ENCODE peak calls at places on chromosomes 12 and 14, in five cellular contexts. One of them, this sample, is unnamed. For H3K4me1, the result is how much of the 10 kb centered on the place peaks cover.

GRCh38 chr12:48970702-48971334 is 717 bp downstream of the WNT10B start:
- DNase-seq in sigmoid colon: no peak
- DNase-seq in HepG2: no peak
- DNase-seq in lower lobe of right lung: no peak
- DNase-seq in GM23248: no peak
- DNase-seq in this sample: no peak

GRCh38 chr12:24084800-24085199 is 135.3 kb upstream of the SOX5 start:
- DNase-seq in sigmoid colon: no peak
- DNase-seq in HepG2: no peak
- DNase-seq in lower lobe of right lung: no peak
- DNase-seq in GM23248: no peak
- DNase-seq in this sample: no peak

GRCh38 chr12:112735296-112735695 is 56.3 kb upstream of the RPH3A start:
- DNase-seq in lower lobe of right lung: no peak
- DNase-seq in HepG2: no peak
- DNase-seq in GM23248: no peak
- DNase-seq in sigmoid colon: no peak
- DNase-seq in this sample: no peak

GRCh38 chr12:29741342-29742241 is 42.1 kb downstream of the TMTC1 start:
- DNase-seq in GM23248: peak
- DNase-seq in HepG2: no peak
- DNase-seq in lower lobe of right lung: no peak
- DNase-seq in sigmoid colon: no peak
- DNase-seq in this sample: no peak

GRCh38 chr14:21915814-21916213 is 242.2 kb upstream of the OR4E1 start:
- DNase-seq in GM23248: no peak
- DNase-seq in HepG2: peak
- DNase-seq in sigmoid colon: no peak
- DNase-seq in lower lobe of right lung: no peak
- DNase-seq in this sample: no peak

GRCh38 chr12:12721251-12721689 is 4.1 kb downstream of the CDKN1B start:
- DNase-seq in HepG2: no peak
- DNase-seq in GM23248: peak
- DNase-seq in sigmoid colon: no peak
- DNase-seq in lower lobe of right lung: no peak
- DNase-seq in this sample: no peak

GRCh38 chr12:104985206-104985605 is 910 bp upstream of the NOPCHAP1 start:
- DNase-seq in HepG2: peak
- DNase-seq in GM23248: no peak
- DNase-seq in lower lobe of right lung: no peak
- DNase-seq in sigmoid colon: no peak
- DNase-seq in this sample: no peak

GRCh38 chr14:76654573-76654955 is 106.7 kb upstream of the VASH1 start:
- DNase-seq in sigmoid colon: no peak
- DNase-seq in lower lobe of right lung: no peak
- DNase-seq in GM23248: no peak
- DNase-seq in HepG2: no peak
- DNase-seq in this sample: no peak

GRCh38 chr12:77189463-77189862 is 124.1 kb upstream of the E2F7 start:
- DNase-seq in HepG2: no peak
- DNase-seq in lower lobe of right lung: no peak
- DNase-seq in sigmoid colon: no peak
- DNase-seq in GM23248: peak
- DNase-seq in this sample: no peak

GRCh38 chr14:27372771-27373170 is 774.9 kb upstream of the NOVA1 start:
- DNase-seq in sigmoid colon: no peak
- DNase-seq in HepG2: no peak
- DNase-seq in GM23248: no peak
- DNase-seq in lower lobe of right lung: no peak
- DNase-seq in this sample: no peak

GRCh38 chr12:121791671-121792496 is 1.6 kb downstream of the RHOF start:
- DNase-seq in HepG2: peak
- DNase-seq in GM23248: no peak
- DNase-seq in sigmoid colon: no peak
- DNase-seq in lower lobe of right lung: no peak
- DNase-seq in this sample: peak

GRCh38 chr12:27975222-27976136 is 2.9 kb upstream of the PTHLH start:
- DNase-seq in lower lobe of right lung: no peak
- DNase-seq in HepG2: no peak
- DNase-seq in sigmoid colon: peak
- DNase-seq in GM23248: peak
- DNase-seq in this sample: no peak

GRCh38 chr12:18462437-18462836 is 201.1 kb downstream of the PIK3C2G start:
- DNase-seq in GM23248: peak
- DNase-seq in HepG2: no peak
- DNase-seq in sigmoid colon: no peak
- DNase-seq in lower lobe of right lung: no peak
- DNase-seq in this sample: no peak

DNA sequence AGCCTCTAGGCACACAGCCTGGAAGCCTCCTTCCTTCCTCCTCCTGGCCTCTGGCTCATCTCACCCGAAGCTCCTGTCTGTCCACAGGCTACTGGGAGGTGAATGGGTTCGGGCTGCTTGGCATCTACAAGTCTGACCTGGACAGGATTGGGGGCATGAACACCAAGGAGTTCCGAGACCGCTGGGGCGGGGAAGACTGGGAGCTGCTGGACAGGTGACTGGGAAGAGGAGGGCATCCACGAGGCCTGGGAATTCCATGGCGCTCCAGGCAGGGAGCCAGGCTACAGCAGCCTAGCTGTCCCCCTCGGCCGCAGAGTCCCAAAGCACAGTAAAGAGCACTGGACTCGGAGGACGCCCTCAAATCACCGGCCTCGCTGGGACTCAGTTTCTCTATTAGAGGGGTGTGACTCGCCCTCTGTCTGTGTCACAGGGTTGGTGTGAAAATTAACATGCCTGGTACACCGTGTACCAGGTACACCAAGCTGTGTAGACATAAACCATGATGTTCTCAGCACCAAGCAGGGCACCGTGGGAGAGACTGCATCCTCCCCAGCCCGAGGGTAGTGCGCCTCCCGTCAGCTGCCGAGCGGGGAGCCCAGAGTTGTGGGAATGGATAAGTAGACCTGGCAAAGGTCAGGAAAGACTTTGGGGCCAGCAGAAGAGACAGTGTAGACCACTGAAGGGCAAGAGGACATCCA is 99.6 kb downstream of the B4GALNT3 start:
- DNase-seq in GM23248: no peak
- DNase-seq in sigmoid colon: no peak
- DNase-seq in lower lobe of right lung: no peak
- DNase-seq in HepG2: no peak
- DNase-seq in this sample: no peak
- H3K4me1 ChIP-seq in GM23248: under half
- H3K4me1 ChIP-seq in sigmoid colon: under half
- H3K4me1 ChIP-seq in lower lobe of right lung: under half
- H3K4me1 ChIP-seq in HepG2: under half
- H3K4me1 ChIP-seq in this sample: under half

GRCh38 chr14:95245334-95245733 is 74.4 kb downstream of the CLMN start:
- DNase-seq in sigmoid colon: no peak
- DNase-seq in HepG2: no peak
- DNase-seq in lower lobe of right lung: no peak
- DNase-seq in GM23248: no peak
- DNase-seq in this sample: no peak

GRCh38 chr14:95240859-95241813 is 78.6 kb downstream of the CLMN start:
- DNase-seq in GM23248: peak
- DNase-seq in lower lobe of right lung: no peak
- DNase-seq in sigmoid colon: no peak
- DNase-seq in HepG2: no peak
- DNase-seq in this sample: no peak

GRCh38 chr14:95242870-95243269 is 76.8 kb downstream of the CLMN start:
- DNase-seq in HepG2: no peak
- DNase-seq in GM23248: no peak
- DNase-seq in sigmoid colon: no peak
- DNase-seq in lower lobe of right lung: no peak
- DNase-seq in this sample: no peak

GRCh38 chr14:95248422-95248821 is 71.3 kb downstream of the CLMN start:
- DNase-seq in sigmoid colon: no peak
- DNase-seq in lower lobe of right lung: no peak
- DNase-seq in HepG2: no peak
- DNase-seq in GM23248: no peak
- DNase-seq in this sample: no peak

DNA sequence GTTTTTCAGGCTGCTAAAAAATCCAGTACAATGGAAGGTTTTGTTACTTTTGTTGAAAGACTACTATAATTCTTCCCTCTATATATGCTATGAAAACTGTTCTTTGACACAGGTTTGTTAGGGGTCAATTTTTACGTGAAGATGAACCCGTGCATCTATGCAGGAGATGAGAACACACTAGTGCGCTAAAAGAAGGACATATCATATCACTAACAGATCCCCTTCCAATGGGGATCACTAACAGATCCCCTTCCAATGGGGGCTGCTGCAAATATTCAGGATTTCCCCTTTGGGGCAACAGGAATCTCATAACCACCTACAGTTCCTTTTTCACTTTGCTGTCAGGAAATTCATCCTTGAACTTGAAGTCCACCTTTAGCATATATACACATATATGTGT is 75.1 kb downstream of the CLMN start:
- DNase-seq in HepG2: no peak
- DNase-seq in sigmoid colon: no peak
- DNase-seq in GM23248: no peak
- DNase-seq in lower lobe of right lung: no peak
- DNase-seq in this sample: no peak
- H3K4me1 ChIP-seq in HepG2: under half
- H3K4me1 ChIP-seq in sigmoid colon: under half
- H3K4me1 ChIP-seq in GM23248: under half
- H3K4me1 ChIP-seq in lower lobe of right lung: under half
- H3K4me1 ChIP-seq in this sample: under half

DNA sequence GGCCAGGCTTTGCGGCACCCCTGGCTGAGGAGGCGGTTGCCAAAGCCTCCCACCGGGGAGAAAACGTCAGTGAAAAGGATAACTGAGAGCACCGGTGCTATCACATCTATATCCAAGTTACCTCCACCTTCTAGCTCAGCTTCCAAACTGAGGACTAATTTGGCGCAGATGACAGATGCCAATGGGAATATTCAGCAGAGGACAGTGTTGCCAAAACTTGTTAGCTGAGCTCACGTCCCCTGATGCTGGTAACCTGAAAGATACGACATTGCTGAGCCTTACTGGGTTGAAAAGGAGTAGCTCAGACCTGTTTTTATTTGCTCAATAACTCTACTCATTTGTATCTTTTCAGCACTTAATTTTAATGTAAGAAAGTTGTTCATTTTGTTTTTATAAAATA is 9.9 kb downstream of the DYRK2 start:
- DNase-seq in GM23248: no peak
- DNase-seq in sigmoid colon: no peak
- DNase-seq in lower lobe of right lung: no peak
- DNase-seq in HepG2: no peak
- DNase-seq in this sample: no peak
- H3K4me1 ChIP-seq in GM23248: under half
- H3K4me1 ChIP-seq in sigmoid colon: half or more
- H3K4me1 ChIP-seq in lower lobe of right lung: under half
- H3K4me1 ChIP-seq in HepG2: under half
- H3K4me1 ChIP-seq in this sample: under half

DNA sequence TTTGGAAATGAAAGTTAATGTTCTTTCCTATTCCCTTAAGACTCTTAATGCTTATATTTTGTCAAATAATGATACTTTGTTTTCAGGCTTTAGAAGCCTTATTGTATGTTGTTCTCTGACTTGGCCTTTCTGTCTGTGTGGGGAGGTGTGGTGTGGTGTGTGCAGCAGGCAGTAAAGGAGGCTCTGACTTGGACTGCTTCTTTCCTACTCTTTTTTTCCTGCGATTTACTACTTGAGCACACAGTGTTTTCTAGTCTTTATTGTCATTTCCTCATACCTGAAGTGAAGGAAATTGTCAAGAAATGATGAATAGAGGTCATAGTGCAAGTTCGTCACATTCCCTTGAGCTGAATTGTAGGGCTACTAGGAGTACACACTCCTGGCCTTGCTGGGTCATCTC is 26.9 kb downstream of the PIWIL1 start:
- DNase-seq in HepG2: no peak
- DNase-seq in lower lobe of right lung: no peak
- DNase-seq in sigmoid colon: no peak
- DNase-seq in GM23248: no peak
- DNase-seq in this sample: no peak
- H3K4me1 ChIP-seq in HepG2: under half
- H3K4me1 ChIP-seq in lower lobe of right lung: under half
- H3K4me1 ChIP-seq in sigmoid colon: under half
- H3K4me1 ChIP-seq in GM23248: under half
- H3K4me1 ChIP-seq in this sample: under half

GRCh38 chr14:105201156-105201927 is 20.2 kb upstream of the NUDT14 start:
- DNase-seq in sigmoid colon: no peak
- DNase-seq in GM23248: no peak
- DNase-seq in HepG2: no peak
- DNase-seq in lower lobe of right lung: no peak
- DNase-seq in this sample: no peak
- H3K4me1 ChIP-seq in sigmoid colon: under half
- H3K4me1 ChIP-seq in GM23248: under half
- H3K4me1 ChIP-seq in HepG2: under half
- H3K4me1 ChIP-seq in lower lobe of right lung: half or more
- H3K4me1 ChIP-seq in this sample: half or more

GRCh38 chr12:94258593-94258992 is 110.2 kb downstream of the PLXNC1 start:
- DNase-seq in lower lobe of right lung: no peak
- DNase-seq in sigmoid colon: no peak
- DNase-seq in HepG2: no peak
- DNase-seq in GM23248: no peak
- DNase-seq in this sample: no peak
- H3K4me1 ChIP-seq in lower lobe of right lung: under half
- H3K4me1 ChIP-seq in sigmoid colon: under half
- H3K4me1 ChIP-seq in HepG2: under half
- H3K4me1 ChIP-seq in GM23248: under half
- H3K4me1 ChIP-seq in this sample: under half

DNA sequence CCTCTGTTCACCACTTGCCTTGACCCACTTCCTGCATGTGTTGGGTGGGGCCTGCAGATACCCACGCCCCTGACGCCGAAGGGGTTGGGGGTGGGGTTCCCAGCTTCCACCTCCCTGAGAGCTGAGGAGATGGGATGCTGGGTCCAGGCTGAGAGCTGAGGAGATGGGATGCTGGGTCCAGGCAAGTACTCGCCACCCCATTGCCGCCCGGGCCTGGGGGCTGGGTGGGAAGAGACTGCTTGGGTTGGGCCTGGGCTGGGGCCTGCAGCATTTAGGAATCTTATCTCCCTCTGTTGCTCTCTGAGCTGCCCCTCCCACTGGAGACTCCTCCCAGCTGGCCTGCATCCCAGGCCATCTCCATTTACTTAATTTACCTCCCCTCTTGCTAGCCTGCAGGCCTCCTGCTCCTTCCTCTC is 17.4 kb downstream of the TEAD4 start:
- DNase-seq in sigmoid colon: no peak
- DNase-seq in GM23248: no peak
- DNase-seq in HepG2: no peak
- DNase-seq in lower lobe of right lung: no peak
- DNase-seq in this sample: no peak
- H3K4me1 ChIP-seq in sigmoid colon: under half
- H3K4me1 ChIP-seq in GM23248: under half
- H3K4me1 ChIP-seq in HepG2: under half
- H3K4me1 ChIP-seq in lower lobe of right lung: under half
- H3K4me1 ChIP-seq in this sample: under half

GRCh38 chr14:68566075-68566474 is 226.8 kb downstream of the ZFP36L1 start:
- DNase-seq in lower lobe of right lung: no peak
- DNase-seq in GM23248: no peak
- DNase-seq in sigmoid colon: no peak
- DNase-seq in HepG2: peak
- DNase-seq in this sample: no peak

GRCh38 chr14:68563256-68564131 is 229.4 kb downstream of the ZFP36L1 start:
- DNase-seq in lower lobe of right lung: no peak
- DNase-seq in HepG2: peak
- DNase-seq in sigmoid colon: no peak
- DNase-seq in GM23248: no peak
- DNase-seq in this sample: no peak

GRCh38 chr14:68562911-68563255 is 230.0 kb downstream of the ZFP36L1 start:
- DNase-seq in lower lobe of right lung: no peak
- DNase-seq in sigmoid colon: no peak
- DNase-seq in GM23248: no peak
- DNase-seq in HepG2: no peak
- DNase-seq in this sample: no peak

GRCh38 chr14:68564236-68564825 is 228.5 kb downstream of the ZFP36L1 start:
- DNase-seq in HepG2: no peak
- DNase-seq in sigmoid colon: no peak
- DNase-seq in GM23248: no peak
- DNase-seq in lower lobe of right lung: no peak
- DNase-seq in this sample: no peak

GRCh38 chr14:68564826-68565760 is 227.8 kb downstream of the ZFP36L1 start:
- DNase-seq in GM23248: no peak
- DNase-seq in sigmoid colon: no peak
- DNase-seq in HepG2: peak
- DNase-seq in lower lobe of right lung: no peak
- DNase-seq in this sample: no peak
- H3K4me1 ChIP-seq in GM23248: under half
- H3K4me1 ChIP-seq in sigmoid colon: under half
- H3K4me1 ChIP-seq in HepG2: half or more
- H3K4me1 ChIP-seq in lower lobe of right lung: half or more
- H3K4me1 ChIP-seq in this sample: half or more